ENCODE peak calls at places on chromosomes 1 and 21, in nine cellular contexts. I is upper lobe of right lung, V is Panc1, P is ascending aorta, N is right atrium auricular region, J is fibroblast of lung, O is pancreas, G is cardiac muscle cell, T is testis. Q is an unnamed sample.

GRCh38 chr1:51086496-51087271 is 15.3 kb upstream of the C1orf185 start:
- DNase-seq in I (no peak), V (no peak), P (no peak), N (no peak), J (no peak), O (no peak), G (no peak), T (no peak), Q (no peak)

GRCh38 chr1:17201201-17202021 is 3.5 kb upstream of the PADI1 start:
- DNase-seq in I (peak; percentile 33), V (no peak), P (peak; percentile 40), N (no peak), J (peak; percentile 27), O (no peak), G (no peak), T (no peak), Q (no peak)

GRCh38 chr1:19028110-19028509 is 71.6 kb upstream of the IFFO2 start:
- DNase-seq in I (no peak), V (no peak), P (peak; percentile 18), N (no peak), J (no peak), O (no peak), G (no peak), T (no peak), Q (peak; percentile 45)

GRCh38 chr1:183089025-183089639 is 65.9 kb downstream of the LAMC1 start:
- DNase-seq in I (no peak), V (no peak), P (no peak), N (no peak), J (no peak), O (no peak), G (no peak), T (no peak), Q (peak; percentile 44)

GRCh38 chr1:6587261-6588005 is 7.6 kb downstream of the ZBTB48 start:
- DNase-seq in I (peak; percentile 72), V (no peak), P (no peak), N (no peak), J (peak; percentile 9), O (peak; percentile 55), G (no peak), T (peak; percentile 42), Q (no peak)

GRCh38 chr1:154481058-154481457 is 21.0 kb upstream of the TDRD10 start:
- DNase-seq in I (no peak), V (no peak), P (peak; percentile 31), N (no peak), J (no peak), O (no peak), G (no peak), T (no peak), Q (no peak)

GRCh38 chr1:222048030-222048632 is 306.2 kb upstream of the DUSP10 start:
- DNase-seq in I (no peak), V (no peak), P (no peak), N (no peak), J (peak; percentile 90), O (no peak), G (no peak), T (no peak), Q (no peak)

GRCh38 chr1:112772781-112773180 is 57.6 kb upstream of the PPM1J start:
- DNase-seq in I (no peak), V (no peak), P (no peak), N (no peak), J (peak; percentile 84), O (no peak), G (no peak), T (no peak), Q (no peak)

GRCh38 chr1:112263464-112263863 is 132.6 kb upstream of the CTTNBP2NL start:
- DNase-seq in I (no peak), V (no peak), P (no peak), N (no peak), J (peak; percentile 43), O (no peak), G (no peak), T (no peak), Q (no peak)

GRCh38 chr1:117312453-117313138 is 54.7 kb upstream of the MAN1A2 start:
- DNase-seq in I (no peak), V (peak; percentile 17), P (no peak), N (no peak), J (peak; percentile 62), O (peak; percentile 16), G (no peak), T (no peak), Q (no peak)

GRCh38 chr1:36835696-36836095 is 198.6 kb downstream of the GRIK3 start:
- DNase-seq in I (no peak), V (no peak), P (no peak), N (no peak), J (no peak), O (no peak), G (no peak), T (no peak), Q (no peak)

GRCh38 chr21:37619464-37619974 is 252.9 kb downstream of the DYRK1A start:
- DNase-seq in I (no peak), V (no peak), P (no peak), N (no peak), J (no peak), O (no peak), G (no peak), T (peak; percentile 30), Q (no peak)

GRCh38 chr1:2956571-2956970 is 64.7 kb upstream of the ACTRT2 start:
- DNase-seq in I (no peak), V (no peak), P (no peak), N (no peak), J (no peak), O (no peak), G (no peak), T (no peak), Q (no peak)

GRCh38 chr1:2961081-2961480 is 60.2 kb upstream of the ACTRT2 start:
- DNase-seq in I (peak; percentile 32), V (no peak), P (no peak), N (no peak), J (no peak), O (no peak), G (no peak), T (no peak), Q (no peak)

GRCh38 chr1:2955652-2956051 is 65.6 kb upstream of the ACTRT2 start:
- DNase-seq in I (no peak), V (no peak), P (no peak), N (no peak), J (no peak), O (no peak), G (no peak), T (no peak), Q (no peak)

GRCh38 chr1:2953688-2954285 is 67.5 kb upstream of the ACTRT2 start:
- DNase-seq in I (peak; percentile 18), V (no peak), P (no peak), N (no peak), J (no peak), O (no peak), G (no peak), T (no peak), Q (no peak)

DNA sequence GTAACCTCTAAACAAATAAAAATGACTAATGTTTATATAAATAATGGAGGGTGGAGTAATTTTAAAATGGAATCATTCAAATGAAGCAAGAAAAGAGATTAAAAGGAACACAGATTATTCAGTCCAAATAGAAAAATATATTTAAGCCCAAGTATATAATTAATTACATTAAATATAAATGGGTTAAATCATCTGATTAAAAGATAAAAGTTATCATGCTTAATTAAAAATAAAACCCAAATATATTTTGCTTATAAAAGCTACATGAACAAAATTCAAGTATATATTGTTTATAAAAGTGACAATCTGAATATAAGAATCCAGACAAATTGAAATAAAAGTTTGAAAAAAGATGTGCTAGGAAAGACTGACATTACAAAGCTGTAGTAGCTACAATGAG is 63.9 kb upstream of the ACTRT2 start:
- DNase-seq in I (no peak), V (no peak), P (no peak), N (no peak), J (no peak), O (no peak), G (no peak), T (no peak), Q (no peak)
- H3K9me3 ChIP-seq in I (no peaks in the 10 kb centered on the region), V (peaks cover 24% of the 10 kb centered on the region), P (peaks cover 6% of the 10 kb centered on the region), N (peaks cover 42% of the 10 kb centered on the region), J (no peaks in the 10 kb centered on the region), O (no peaks in the 10 kb centered on the region), G (no peaks in the 10 kb centered on the region), T (no peaks in the 10 kb centered on the region), Q (no peaks in the 10 kb centered on the region)

GRCh38 chr1:161020573-161021167 is at the start of gene F11R:
- DNase-seq in I (peak; percentile 87), V (no peak), P (no peak), N (no peak), J (no peak), O (no peak), G (peak; percentile 81), T (peak; percentile 42), Q (peak; percentile 77)
- TF ChIP-seq CTCF in I (peak; percentile 32), V (no peak), P (no peak), N (peak; percentile 32), J (no peak), O (peak; percentile 11), G (peak; percentile 14), T (no peak), Q (no peak)

GRCh38 chr1:216841165-216841564 is 117.9 kb upstream of the ESRRG start:
- DNase-seq in I (no peak), V (no peak), P (no peak), N (no peak), J (no peak), O (no peak), G (no peak), T (no peak), Q (no peak)

GRCh38 chr1:216846339-216846738 is 123.1 kb upstream of the ESRRG start:
- DNase-seq in I (no peak), V (no peak), P (no peak), N (no peak), J (no peak), O (no peak), G (no peak), T (no peak), Q (no peak)

GRCh38 chr1:216849141-216849540 is 125.9 kb upstream of the ESRRG start:
- DNase-seq in I (no peak), V (no peak), P (no peak), N (no peak), J (no peak), O (no peak), G (peak; percentile 32), T (no peak), Q (no peak)

GRCh38 chr1:216847385-216848036 is 124.3 kb upstream of the ESRRG start:
- DNase-seq in I (no peak), V (no peak), P (no peak), N (no peak), J (peak; percentile 80), O (no peak), G (no peak), T (no peak), Q (no peak)

DNA sequence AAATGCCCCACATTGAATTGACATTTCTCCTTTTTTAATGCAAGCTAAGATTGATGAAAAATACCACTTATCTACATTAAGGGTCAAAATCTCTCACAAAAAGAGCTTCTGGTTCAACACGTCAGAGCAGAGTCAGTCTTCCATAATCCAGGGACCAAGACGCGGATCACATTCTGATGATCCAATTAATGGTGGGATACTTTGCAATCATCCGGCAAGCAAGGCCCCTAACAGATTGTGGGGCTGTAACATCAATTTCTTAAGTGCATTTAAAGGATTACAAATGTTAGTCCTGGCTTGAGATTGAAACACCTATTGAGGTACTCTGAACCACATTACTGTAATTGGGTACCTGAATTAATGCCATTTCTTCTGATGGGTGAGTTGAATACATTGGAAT is 120.2 kb upstream of the ESRRG start:
- DNase-seq in I (no peak), V (no peak), P (no peak), N (no peak), J (no peak), O (no peak), G (no peak), T (no peak), Q (no peak)
- H3K27me3 ChIP-seq in I (no peaks in the 10 kb centered on the region), V (no peaks in the 10 kb centered on the region), P (no peaks in the 10 kb centered on the region), N (no peaks in the 10 kb centered on the region), J (no peaks in the 10 kb centered on the region), O (no peaks in the 10 kb centered on the region), G (no peaks in the 10 kb centered on the region), T (no peaks in the 10 kb centered on the region), Q (no peaks in the 10 kb centered on the region)

GRCh38 chr21:24420694-24421093 is 1186.6 kb downstream of the MRPL39 start:
- DNase-seq in I (no peak), V (no peak), P (no peak), N (no peak), J (no peak), O (no peak), G (no peak), T (no peak), Q (no peak)
- H3K9me3 ChIP-seq in I (peaks cover 10% of the 10 kb centered on the region), V (peaks cover 5% of the 10 kb centered on the region), P (no peaks in the 10 kb centered on the region), N (peaks cover 26% of the 10 kb centered on the region), J (no peaks in the 10 kb centered on the region), O (no peaks in the 10 kb centered on the region), G (no peaks in the 10 kb centered on the region), T (no peaks in the 10 kb centered on the region), Q (no peaks in the 10 kb centered on the region)